ENCODE peak calls at places on chromosomes 16 and 17, in four cellular contexts. E is heart right ventricle, T is right lobe of liver, X is H1. P is an unnamed sample. For H3K4me1, the result is how much of the 10 kb centered on the place peaks cover.

GRCh38 chr17:78779848-78780247 is 2.2 kb downstream of the CYTH1 start:
- DNase-seq in T (no peak), X (no peak), E (no peak), P (peak)

GRCh38 chr17:80969674-80970043 is 22.0 kb upstream of the CHMP6 start:
- DNase-seq in E (no peak), X (no peak), T (no peak), P (no peak)

GRCh38 chr16:57367111-57367752 is 5.1 kb upstream of the CX3CL1 start:
- DNase-seq in E (no peak), T (no peak), X (no peak), P (no peak)

GRCh38 chr16:57998992-57999365 is 1.5 kb downstream of the ZNF319 start:
- DNase-seq in T (peak), E (no peak), X (no peak), P (no peak)

GRCh38 chr17:30309591-30309990 is 17.8 kb upstream of the BLMH start:
- DNase-seq in E (no peak), X (no peak), T (no peak), P (no peak)

GRCh38 chr17:77585142-77585860 is 373.2 kb upstream of the TNRC6C start:
- DNase-seq in T (no peak), X (no peak), E (no peak), P (no peak)

GRCh38 chr16:4924593-4925378 is 12.2 kb downstream of the PPL start:
- DNase-seq in E (no peak), T (peak), X (no peak), P (no peak)

GRCh38 chr16:4393243-4393606 is 21.6 kb downstream of the VASN start:
- DNase-seq in X (no peak), T (peak), E (no peak), P (no peak)

GRCh38 chr16:50878536-50878935 is 136.7 kb downstream of the CYLD start:
- DNase-seq in T (no peak), X (no peak), E (no peak), P (no peak)

GRCh38 chr16:89811321-89811720 is 5.1 kb downstream of the FANCA start:
- DNase-seq in E (no peak), T (no peak), X (no peak), P (no peak)

GRCh38 chr17:55794681-55795080 is 43.8 kb downstream of the PCTP start:
- DNase-seq in X (no peak), T (no peak), E (no peak), P (no peak)

GRCh38 chr17:41785876-41786226 is 660 bp downstream of the JUP start:
- DNase-seq in X (no peak), E (no peak), T (peak), P (peak)

GRCh38 chr17:57970706-57971105 is 15.5 kb upstream of the CUEDC1 start:
- DNase-seq in T (no peak), E (no peak), X (no peak), P (no peak)

GRCh38 chr17:58192612-58193011 is at the start of gene EPX:
- DNase-seq in T (no peak), E (no peak), X (no peak), P (no peak)

GRCh38 chr17:7634384-7634783 is 4.4 kb downstream of the SHBG start:
- DNase-seq in E (peak), X (no peak), T (no peak), P (peak)

GRCh38 chr17:58669853-58670252 is 22.0 kb downstream of the TEX14 start:
- DNase-seq in X (no peak), T (no peak), E (no peak), P (no peak)

DNA sequence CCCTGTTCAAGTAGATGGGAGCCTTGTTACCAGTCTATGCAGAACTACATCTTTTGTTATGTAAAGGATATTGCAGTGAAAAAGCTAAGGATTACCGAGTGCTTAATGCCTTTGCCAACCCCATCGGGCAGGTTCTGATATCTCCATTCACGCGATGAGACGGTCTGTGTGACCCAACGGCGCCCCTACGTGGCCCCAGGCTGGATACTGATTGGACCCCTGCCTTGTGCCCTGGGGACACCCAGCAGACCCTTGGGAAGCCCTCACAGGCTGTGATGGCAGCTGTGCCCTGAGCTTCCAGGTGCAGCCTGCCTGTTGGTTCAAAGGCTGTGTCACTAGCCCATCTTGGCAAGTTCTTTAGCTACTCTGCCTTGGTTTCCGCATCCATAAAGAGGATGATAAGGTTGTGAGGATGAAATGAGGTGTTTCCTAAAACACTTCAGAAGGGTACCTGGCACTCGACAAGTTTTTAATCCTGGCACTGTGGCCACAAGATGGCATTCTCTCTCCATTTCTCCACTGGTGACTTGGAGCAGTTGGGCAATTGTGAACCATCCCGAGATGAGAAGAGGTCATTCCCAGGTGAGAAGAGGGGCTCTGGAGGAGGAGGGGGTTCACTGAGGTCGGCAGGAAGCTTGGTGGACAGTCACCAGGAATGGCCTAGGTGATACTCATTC is 33.6 kb downstream of the HAPSTR1 start:
- DNase-seq in T (no peak), E (no peak), X (no peak), P (no peak)
- TF ChIP-seq CTCF in T (no peak), E (no peak), X (peak), P (no peak)

GRCh38 chr17:2084129-2084765 is 29.3 kb downstream of the HIC1 start:
- DNase-seq in T (no peak), E (peak), X (no peak), P (peak)
- H3K4me1 ChIP-seq in T (under half), E (under half), X (under half), P (half or more)

DNA sequence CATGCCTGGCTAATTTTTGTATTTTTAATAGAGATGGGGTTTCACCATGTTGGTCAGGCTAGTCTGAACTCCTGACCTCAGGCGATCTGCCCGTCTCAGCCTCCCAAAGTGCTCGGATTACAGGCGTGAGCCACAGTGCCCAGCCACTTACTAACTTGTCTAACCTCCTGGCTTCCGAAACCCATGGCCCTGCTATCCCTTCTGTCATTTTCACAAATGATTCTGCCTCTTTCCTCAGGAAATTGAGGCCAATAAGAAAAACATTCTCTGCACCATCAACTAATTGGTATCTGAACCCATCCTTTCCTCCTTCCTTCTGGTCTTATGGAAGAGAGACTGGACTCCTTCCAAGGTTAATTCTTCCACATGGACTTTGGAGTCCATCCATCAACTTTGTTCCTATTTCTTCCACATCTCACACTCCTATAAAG is 27.9 kb upstream of the TNRC6A start:
- DNase-seq in E (no peak), T (no peak), X (no peak), P (no peak)
- H3K4me3 ChIP-seq in E (no peak), T (no peak), X (no peak), P (no peak)

GRCh38 chr16:62408760-62409159 is 372.5 kb upstream of the CDH8 start:
- DNase-seq in T (no peak), X (peak), E (no peak), P (peak)
- TF ChIP-seq CTCF in T (no peak), X (peak), E (no peak), P (no peak)

P was measured in mucosa of descending colon.